ENCODE peak calls at places on chromosomes 13 and 19, in four cellular contexts. One of them, this sample, is unnamed.

GRCh38 chr13:59533561-59534337 is 630.0 kb downstream of the DIAPH3 start:
- DNase-seq in body of pancreas: no peak
- DNase-seq in fibroblast of pulmonary artery: peak
- DNase-seq in fibroblast of lung: no peak
- DNase-seq in this sample: peak

GRCh38 chr13:114110091-114110829 is 22.2 kb downstream of the RASA3 start:
- DNase-seq in fibroblast of pulmonary artery: no peak
- DNase-seq in fibroblast of lung: no peak
- DNase-seq in body of pancreas: peak
- DNase-seq in this sample: no peak

GRCh38 chr13:98731038-98731437 is 21.4 kb downstream of the SLC15A1 start:
- DNase-seq in fibroblast of lung: no peak
- DNase-seq in fibroblast of pulmonary artery: no peak
- DNase-seq in body of pancreas: no peak
- DNase-seq in this sample: no peak

GRCh38 chr13:79710376-79710775 is 229.4 kb downstream of the NDFIP2 start:
- DNase-seq in body of pancreas: no peak
- DNase-seq in fibroblast of pulmonary artery: peak
- DNase-seq in fibroblast of lung: peak
- DNase-seq in this sample: peak

GRCh38 chr13:26300140-26300539 is 46.2 kb downstream of the CDK8 start:
- DNase-seq in fibroblast of lung: peak
- DNase-seq in body of pancreas: no peak
- DNase-seq in fibroblast of pulmonary artery: peak
- DNase-seq in this sample: peak

GRCh38 chr13:42971670-42972355 is 20.2 kb downstream of the EPSTI1 start:
- DNase-seq in fibroblast of lung: no peak
- DNase-seq in fibroblast of pulmonary artery: peak
- DNase-seq in body of pancreas: no peak
- DNase-seq in this sample: no peak

GRCh38 chr13:34360702-34361101 is 542.8 kb downstream of the RFC3 start:
- DNase-seq in fibroblast of lung: no peak
- DNase-seq in fibroblast of pulmonary artery: no peak
- DNase-seq in body of pancreas: no peak
- DNase-seq in this sample: peak

GRCh38 chr19:13850910-13851753 is 25.8 kb upstream of the NANOS3 start:
- DNase-seq in body of pancreas: peak
- DNase-seq in fibroblast of lung: peak
- DNase-seq in fibroblast of pulmonary artery: peak
- DNase-seq in this sample: peak

GRCh38 chr19:35498220-35498619 is 8.0 kb upstream of the KRTDAP start:
- DNase-seq in fibroblast of lung: no peak
- DNase-seq in body of pancreas: no peak
- DNase-seq in fibroblast of pulmonary artery: no peak
- DNase-seq in this sample: no peak

GRCh38 chr19:35340431-35340830 is 7.3 kb upstream of the FFAR1 start:
- DNase-seq in body of pancreas: no peak
- DNase-seq in fibroblast of pulmonary artery: no peak
- DNase-seq in fibroblast of lung: no peak
- DNase-seq in this sample: no peak

GRCh38 chr13:95463516-95463915 is 89.0 kb upstream of the CLDN10 start:
- DNase-seq in fibroblast of pulmonary artery: peak
- DNase-seq in fibroblast of lung: no peak
- DNase-seq in body of pancreas: no peak
- DNase-seq in this sample: peak

GRCh38 chr19:16386619-16387240 is 62.1 kb downstream of the KLF2 start:
- DNase-seq in body of pancreas: peak
- DNase-seq in fibroblast of pulmonary artery: peak
- DNase-seq in fibroblast of lung: peak
- DNase-seq in this sample: peak

GRCh38 chr13:91185294-91185863 is 162.1 kb upstream of the MIR17HG start:
- DNase-seq in fibroblast of pulmonary artery: peak
- DNase-seq in body of pancreas: no peak
- DNase-seq in fibroblast of lung: peak
- DNase-seq in this sample: peak

GRCh38 chr19:30445385-30445784 is 73.2 kb downstream of the ZNF536 start:
- DNase-seq in fibroblast of lung: no peak
- DNase-seq in fibroblast of pulmonary artery: no peak
- DNase-seq in body of pancreas: no peak
- DNase-seq in this sample: no peak

GRCh38 chr13:113930711-113931637 is 42.9 kb downstream of the C13orf46 start:
- DNase-seq in fibroblast of lung: no peak
- DNase-seq in body of pancreas: no peak
- DNase-seq in fibroblast of pulmonary artery: no peak
- DNase-seq in this sample: no peak

GRCh38 chr13:48437381-48437780 is 24.5 kb upstream of the LPAR6 start:
- DNase-seq in fibroblast of lung: peak
- DNase-seq in fibroblast of pulmonary artery: peak
- DNase-seq in body of pancreas: peak
- DNase-seq in this sample: peak

GRCh38 chr19:28466107-28467045 is 746.6 kb downstream of the UQCRFS1 start:
- DNase-seq in fibroblast of lung: peak
- DNase-seq in body of pancreas: peak
- DNase-seq in fibroblast of pulmonary artery: peak
- DNase-seq in this sample: peak

GRCh38 chr13:114099918-114100445 is 32.4 kb downstream of the RASA3 start:
- DNase-seq in fibroblast of pulmonary artery: peak
- DNase-seq in body of pancreas: no peak
- DNase-seq in fibroblast of lung: peak
- DNase-seq in this sample: peak

GRCh38 chr13:65600702-65601101 is 1629.4 kb downstream of the PCDH9 start:
- DNase-seq in body of pancreas: no peak
- DNase-seq in fibroblast of lung: peak
- DNase-seq in fibroblast of pulmonary artery: peak
- DNase-seq in this sample: no peak

GRCh38 chr19:6890421-6890913 is 3.1 kb downstream of the ADGRE1 start:
- DNase-seq in body of pancreas: no peak
- DNase-seq in fibroblast of lung: no peak
- DNase-seq in fibroblast of pulmonary artery: no peak
- DNase-seq in this sample: no peak

GRCh38 chr13:27182844-27183497 is 11.4 kb upstream of the USP12 start:
- DNase-seq in fibroblast of pulmonary artery: peak
- DNase-seq in body of pancreas: peak
- DNase-seq in fibroblast of lung: peak
- DNase-seq in this sample: peak

GRCh38 chr19:34481861-34482379 is 362 bp downstream of the WTIP start:
- DNase-seq in fibroblast of lung: peak
- DNase-seq in body of pancreas: no peak
- DNase-seq in fibroblast of pulmonary artery: peak
- DNase-seq in this sample: no peak

GRCh38 chr13:67147257-67148218 is 82.6 kb downstream of the PCDH9 start:
- DNase-seq in body of pancreas: no peak
- DNase-seq in fibroblast of lung: peak
- DNase-seq in fibroblast of pulmonary artery: peak
- DNase-seq in this sample: peak

GRCh38 chr13:109191422-109191821 is 562.0 kb downstream of the MYO16 start:
- DNase-seq in fibroblast of lung: no peak
- DNase-seq in body of pancreas: no peak
- DNase-seq in fibroblast of pulmonary artery: peak
- DNase-seq in this sample: no peak

DNA sequence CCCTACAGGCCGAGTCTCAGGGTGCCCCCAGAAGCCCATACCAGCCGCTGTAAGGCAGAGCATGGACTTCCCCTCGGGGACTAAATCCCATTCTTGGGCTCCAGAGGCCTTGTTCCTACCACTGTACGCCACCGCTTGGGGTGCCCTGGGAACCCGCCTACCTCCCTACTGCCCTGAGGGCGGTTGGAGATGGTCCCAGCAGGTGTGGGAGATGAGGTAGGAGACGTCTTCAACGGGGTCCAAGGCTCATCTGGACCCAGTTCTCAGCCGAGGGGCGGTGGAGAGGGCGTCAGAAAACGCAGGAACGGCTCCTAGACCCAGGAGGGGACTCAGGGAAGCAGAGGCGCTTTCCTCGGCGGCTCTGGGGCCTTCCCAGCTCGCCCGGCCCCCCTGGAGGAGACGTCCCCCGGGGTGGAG is 833 bp upstream of the ZIK1 start:
- DNase-seq in fibroblast of pulmonary artery: no peak
- DNase-seq in fibroblast of lung: no peak
- DNase-seq in body of pancreas: no peak
- DNase-seq in this sample: no peak
- H3K4me3 ChIP-seq in fibroblast of pulmonary artery: peak
- H3K4me3 ChIP-seq in fibroblast of lung: no peak
- H3K4me3 ChIP-seq in body of pancreas: no peak
- H3K4me3 ChIP-seq in this sample: no peak

DNA sequence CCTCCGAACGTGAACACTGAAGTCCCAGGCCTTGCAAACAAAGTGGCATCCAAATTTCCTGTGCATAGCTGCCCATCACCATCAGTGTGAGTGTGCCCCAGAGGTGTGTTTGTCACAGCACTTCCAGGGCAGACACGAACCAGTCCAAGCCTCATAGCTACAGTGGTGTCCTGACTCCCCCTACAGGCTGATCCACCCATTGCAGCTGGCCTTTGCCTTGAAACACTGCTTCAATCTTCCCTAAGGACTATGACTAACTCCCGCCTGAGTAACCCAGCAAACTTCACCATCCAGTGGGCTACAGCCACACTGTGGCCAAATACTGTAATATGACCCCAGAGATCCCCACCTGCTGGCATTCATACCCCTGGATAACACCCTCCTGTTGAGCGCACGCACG is 3.9 kb downstream of the ZNF266 start:
- DNase-seq in body of pancreas: peak
- DNase-seq in fibroblast of pulmonary artery: no peak
- DNase-seq in fibroblast of lung: peak
- DNase-seq in this sample: peak
- TF ChIP-seq CTCF in body of pancreas: no peak
- TF ChIP-seq CTCF in fibroblast of pulmonary artery: peak
- TF ChIP-seq CTCF in fibroblast of lung: peak
- TF ChIP-seq CTCF in this sample: peak

GRCh38 chr13:94090773-94091172 is 388.7 kb downstream of the DCT start:
- DNase-seq in fibroblast of pulmonary artery: no peak
- DNase-seq in fibroblast of lung: peak
- DNase-seq in body of pancreas: no peak
- DNase-seq in this sample: no peak
- H3K4me3 ChIP-seq in fibroblast of pulmonary artery: no peak
- H3K4me3 ChIP-seq in fibroblast of lung: no peak
- H3K4me3 ChIP-seq in body of pancreas: no peak
- H3K4me3 ChIP-seq in this sample: no peak

GRCh38 chr19:48290341-48290922 is 20.6 kb downstream of the ZNF114 start:
- DNase-seq in body of pancreas: no peak
- DNase-seq in fibroblast of pulmonary artery: peak
- DNase-seq in fibroblast of lung: peak
- DNase-seq in this sample: peak
- TF ChIP-seq CTCF in body of pancreas: no peak
- TF ChIP-seq CTCF in fibroblast of pulmonary artery: peak
- TF ChIP-seq CTCF in fibroblast of lung: peak
- TF ChIP-seq CTCF in this sample: no peak

GRCh38 chr13:105084931-105085330 is 1450.5 kb downstream of the EFNB2 start:
- DNase-seq in fibroblast of lung: no peak
- DNase-seq in fibroblast of pulmonary artery: no peak
- DNase-seq in body of pancreas: no peak
- DNase-seq in this sample: no peak

GRCh38 chr13:105087941-105088340 is 1447.5 kb downstream of the EFNB2 start:
- DNase-seq in fibroblast of lung: no peak
- DNase-seq in body of pancreas: no peak
- DNase-seq in fibroblast of pulmonary artery: no peak
- DNase-seq in this sample: no peak

GRCh38 chr13:105083986-105084385 is 1451.5 kb downstream of the EFNB2 start:
- DNase-seq in fibroblast of lung: no peak
- DNase-seq in fibroblast of pulmonary artery: no peak
- DNase-seq in body of pancreas: no peak
- DNase-seq in this sample: no peak
- H3K4me3 ChIP-seq in fibroblast of lung: no peak
- H3K4me3 ChIP-seq in fibroblast of pulmonary artery: no peak
- H3K4me3 ChIP-seq in body of pancreas: no peak
- H3K4me3 ChIP-seq in this sample: no peak

GRCh38 chr13:50616101-50616500 is 227.4 kb downstream of the DLEU7 start:
- DNase-seq in fibroblast of lung: peak
- DNase-seq in fibroblast of pulmonary artery: peak
- DNase-seq in body of pancreas: no peak
- DNase-seq in this sample: peak
- TF ChIP-seq CTCF in fibroblast of lung: no peak
- TF ChIP-seq CTCF in fibroblast of pulmonary artery: no peak
- TF ChIP-seq CTCF in body of pancreas: no peak
- TF ChIP-seq CTCF in this sample: no peak

This sample was measured in bronchial epithelial cell.